ENCODE peak calls at places on chromosomes 7 and 10, in four cellular contexts. One of them, this sample, is unnamed.

GRCh38 chr10:62244785-62245595 is 23.7 kb downstream of the RTKN2 start:
- DNase-seq in fibroblast of lung: peak
- DNase-seq in prostate gland: peak
- DNase-seq in astrocyte of the spinal cord: peak
- DNase-seq in this sample: peak

GRCh38 chr7:158638001-158638400 is 50.4 kb upstream of the PTPRN2 start:
- DNase-seq in fibroblast of lung: no peak
- DNase-seq in prostate gland: no peak
- DNase-seq in astrocyte of the spinal cord: no peak
- DNase-seq in this sample: no peak

GRCh38 chr10:91097313-91097712 is 123.2 kb upstream of the PCGF5 start:
- DNase-seq in fibroblast of lung: no peak
- DNase-seq in prostate gland: no peak
- DNase-seq in astrocyte of the spinal cord: no peak
- DNase-seq in this sample: no peak

GRCh38 chr10:82742478-82742877 is 867.5 kb downstream of the NRG3 start:
- DNase-seq in fibroblast of lung: peak
- DNase-seq in prostate gland: no peak
- DNase-seq in astrocyte of the spinal cord: peak
- DNase-seq in this sample: no peak

GRCh38 chr7:32462966-32463365 is 27.2 kb downstream of the LSM5 start:
- DNase-seq in fibroblast of lung: no peak
- DNase-seq in prostate gland: no peak
- DNase-seq in astrocyte of the spinal cord: no peak
- DNase-seq in this sample: no peak

GRCh38 chr7:80508440-80508839 is 3.4 kb downstream of the GNAT3 start:
- DNase-seq in fibroblast of lung: peak
- DNase-seq in prostate gland: no peak
- DNase-seq in astrocyte of the spinal cord: peak
- DNase-seq in this sample: no peak

GRCh38 chr7:32119790-32120196 is 49.6 kb upstream of the PDE1C start:
- DNase-seq in fibroblast of lung: no peak
- DNase-seq in prostate gland: no peak
- DNase-seq in astrocyte of the spinal cord: no peak
- DNase-seq in this sample: no peak

GRCh38 chr10:14017380-14017943 is 313.3 kb downstream of the FRMD4A start:
- DNase-seq in fibroblast of lung: peak
- DNase-seq in prostate gland: no peak
- DNase-seq in astrocyte of the spinal cord: peak
- DNase-seq in this sample: no peak

GRCh38 chr10:100508691-100509150 is 10.9 kb downstream of the SEC31B start:
- DNase-seq in fibroblast of lung: peak
- DNase-seq in prostate gland: no peak
- DNase-seq in astrocyte of the spinal cord: peak
- DNase-seq in this sample: peak

GRCh38 chr7:116588225-116588624 is 63.4 kb downstream of the CAV1 start:
- DNase-seq in fibroblast of lung: peak
- DNase-seq in prostate gland: no peak
- DNase-seq in astrocyte of the spinal cord: peak
- DNase-seq in this sample: peak

GRCh38 chr10:93357680-93358079 is 124.5 kb downstream of the MYOF start:
- DNase-seq in fibroblast of lung: peak
- DNase-seq in prostate gland: no peak
- DNase-seq in astrocyte of the spinal cord: peak
- DNase-seq in this sample: peak

GRCh38 chr10:2214805-2215204 is 477.5 kb upstream of the ADARB2 start:
- DNase-seq in fibroblast of lung: peak
- DNase-seq in prostate gland: no peak
- DNase-seq in astrocyte of the spinal cord: no peak
- DNase-seq in this sample: no peak

GRCh38 chr10:50310560-50311174 is 59.4 kb upstream of the ASAH2 start:
- DNase-seq in fibroblast of lung: no peak
- DNase-seq in prostate gland: no peak
- DNase-seq in astrocyte of the spinal cord: no peak
- DNase-seq in this sample: no peak

GRCh38 chr7:139808401-139808800 is 20.7 kb upstream of the TBXAS1 start:
- DNase-seq in fibroblast of lung: no peak
- DNase-seq in prostate gland: no peak
- DNase-seq in astrocyte of the spinal cord: no peak
- DNase-seq in this sample: no peak

GRCh38 chr10:86642499-86642898 is 11.8 kb upstream of the OPN4 start:
- DNase-seq in fibroblast of lung: peak
- DNase-seq in prostate gland: peak
- DNase-seq in astrocyte of the spinal cord: peak
- DNase-seq in this sample: no peak
- TF ChIP-seq CTCF in fibroblast of lung: no peak
- TF ChIP-seq CTCF in prostate gland: no peak
- TF ChIP-seq CTCF in astrocyte of the spinal cord: no peak
- TF ChIP-seq CTCF in this sample: no peak

GRCh38 chr10:106181491-106181890 is 983.0 kb downstream of the SORCS1 start:
- DNase-seq in fibroblast of lung: peak
- DNase-seq in prostate gland: no peak
- DNase-seq in astrocyte of the spinal cord: peak
- DNase-seq in this sample: no peak

GRCh38 chr10:106173838-106174237 is 990.7 kb downstream of the SORCS1 start:
- DNase-seq in fibroblast of lung: no peak
- DNase-seq in prostate gland: no peak
- DNase-seq in astrocyte of the spinal cord: no peak
- DNase-seq in this sample: no peak

GRCh38 chr10:106175760-106176377 is 988.6 kb downstream of the SORCS1 start:
- DNase-seq in fibroblast of lung: peak
- DNase-seq in prostate gland: no peak
- DNase-seq in astrocyte of the spinal cord: peak
- DNase-seq in this sample: peak
- TF ChIP-seq CTCF in fibroblast of lung: peak
- TF ChIP-seq CTCF in prostate gland: no peak
- TF ChIP-seq CTCF in astrocyte of the spinal cord: peak
- TF ChIP-seq CTCF in this sample: no peak

GRCh38 chr7:86222806-86223205 is 420.9 kb upstream of the GRM3 start:
- DNase-seq in fibroblast of lung: no peak
- DNase-seq in prostate gland: no peak
- DNase-seq in astrocyte of the spinal cord: no peak
- DNase-seq in this sample: no peak
- TF ChIP-seq CTCF in fibroblast of lung: no peak
- TF ChIP-seq CTCF in prostate gland: no peak
- TF ChIP-seq CTCF in astrocyte of the spinal cord: no peak
- TF ChIP-seq CTCF in this sample: no peak

GRCh38 chr7:100051611-100052010 is 2.0 kb downstream of the ZSCAN21 start:
- DNase-seq in fibroblast of lung: no peak
- DNase-seq in prostate gland: no peak
- DNase-seq in astrocyte of the spinal cord: no peak
- DNase-seq in this sample: no peak

GRCh38 chr7:100049441-100050291 is at the start of gene ZSCAN21:
- DNase-seq in fibroblast of lung: peak
- DNase-seq in prostate gland: peak
- DNase-seq in astrocyte of the spinal cord: peak
- DNase-seq in this sample: peak

GRCh38 chr7:100057006-100057405 is 7.4 kb downstream of the ZSCAN21 start:
- DNase-seq in fibroblast of lung: no peak
- DNase-seq in prostate gland: no peak
- DNase-seq in astrocyte of the spinal cord: no peak
- DNase-seq in this sample: no peak

GRCh38 chr7:100048680-100049079 is 894 bp upstream of the ZSCAN21 start:
- DNase-seq in fibroblast of lung: no peak
- DNase-seq in prostate gland: no peak
- DNase-seq in astrocyte of the spinal cord: no peak
- DNase-seq in this sample: no peak

DNA sequence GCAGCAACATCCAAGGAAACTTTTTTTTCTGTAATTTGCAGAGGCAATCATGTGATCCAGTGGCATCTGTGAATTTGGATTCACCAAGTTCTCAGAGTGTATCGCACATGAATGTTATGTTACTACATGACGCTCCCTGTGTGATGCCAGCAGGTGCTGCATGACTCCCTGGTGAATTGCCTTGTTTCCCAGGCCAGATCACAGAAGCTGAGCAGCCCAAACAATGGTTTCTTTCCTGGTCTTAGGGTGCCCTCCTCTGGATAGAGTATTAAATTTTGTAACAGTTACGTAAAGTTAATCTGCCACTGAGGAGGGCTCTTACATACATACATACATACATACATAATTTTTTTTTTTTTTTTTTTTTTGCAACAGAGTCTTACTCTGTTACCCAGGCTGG is 3.6 kb downstream of the ZSCAN21 start:
- DNase-seq in fibroblast of lung: peak
- DNase-seq in prostate gland: peak
- DNase-seq in astrocyte of the spinal cord: peak
- DNase-seq in this sample: peak
- TF ChIP-seq CTCF in fibroblast of lung: peak
- TF ChIP-seq CTCF in prostate gland: peak
- TF ChIP-seq CTCF in astrocyte of the spinal cord: peak
- TF ChIP-seq CTCF in this sample: no peak

DNA sequence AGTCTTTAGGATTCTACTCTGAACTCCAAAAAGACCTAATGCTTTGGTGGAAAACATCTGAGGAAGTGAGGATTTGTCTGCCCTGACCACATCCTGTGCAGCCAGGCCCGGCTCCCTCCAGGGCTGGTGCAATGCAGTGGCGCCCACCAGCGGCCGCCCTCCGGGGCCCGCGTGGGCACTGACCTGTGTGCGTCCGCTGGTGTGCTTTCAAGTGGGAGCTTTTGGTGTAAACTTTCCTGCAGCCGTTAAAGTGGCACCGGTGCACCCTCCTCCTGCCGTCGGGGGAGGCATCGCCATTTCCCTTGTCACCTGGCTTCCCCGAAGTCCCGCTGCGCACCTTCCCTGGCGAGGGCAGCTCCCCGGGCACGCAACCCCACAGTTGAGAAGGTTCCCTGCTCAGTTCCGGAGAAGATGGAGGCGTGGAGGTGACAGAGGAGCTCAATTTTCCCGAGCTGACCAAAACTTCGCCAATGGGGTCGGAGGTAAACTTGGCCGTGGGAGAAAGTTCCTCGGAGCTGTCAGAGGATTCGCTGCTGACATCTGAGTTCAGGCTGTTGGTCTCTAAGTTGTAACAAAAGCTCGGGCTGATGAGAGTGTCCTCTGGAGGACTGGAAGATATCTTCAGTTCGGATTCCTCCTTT is 3.4 kb downstream of the KLF6 start:
- DNase-seq in fibroblast of lung: peak
- DNase-seq in prostate gland: no peak
- DNase-seq in astrocyte of the spinal cord: peak
- DNase-seq in this sample: no peak
- TF ChIP-seq CTCF in fibroblast of lung: peak
- TF ChIP-seq CTCF in prostate gland: no peak
- TF ChIP-seq CTCF in astrocyte of the spinal cord: peak
- TF ChIP-seq CTCF in this sample: no peak

GRCh38 chr10:103053659-103054581 is 135.8 kb downstream of the CNNM2 start:
- DNase-seq in fibroblast of lung: peak
- DNase-seq in prostate gland: peak
- DNase-seq in astrocyte of the spinal cord: peak
- DNase-seq in this sample: peak
- TF ChIP-seq CTCF in fibroblast of lung: peak
- TF ChIP-seq CTCF in prostate gland: no peak
- TF ChIP-seq CTCF in astrocyte of the spinal cord: peak
- TF ChIP-seq CTCF in this sample: peak